ENCODE peak calls at places on chromosomes 2 and 18, in five cellular contexts. T is fibroblast of pulmonary artery, Z is WERI-Rb-1, I is osteoblast, G is AG09309. C is an unnamed sample.

GRCh38 chr2:39338502-39338901 is 94.7 kb upstream of the CDKL4 start:
- DNase-seq in Z (peak), I (no peak), T (no peak), G (no peak), C (no peak)

GRCh38 chr18:54647176-54647575 is 56.1 kb downstream of the DYNAP start:
- DNase-seq in G (no peak), I (no peak), T (peak), Z (peak), C (no peak)

GRCh38 chr2:197057946-197058345 is 131.4 kb upstream of the PGAP1 start:
- DNase-seq in Z (no peak), G (no peak), T (no peak), I (no peak), C (no peak)

GRCh38 chr18:48785091-48785614 is 165.6 kb downstream of the SMAD7 start:
- DNase-seq in T (no peak), G (no peak), Z (no peak), I (peak), C (no peak)

GRCh38 chr2:39059366-39059952 is 61.4 kb downstream of the SOS1 start:
- DNase-seq in I (peak), Z (no peak), G (peak), T (peak), C (no peak)

GRCh38 chr2:239193426-239193825 is 207.4 kb downstream of the HDAC4 start:
- DNase-seq in G (no peak), Z (no peak), T (no peak), I (peak), C (no peak)

GRCh38 chr2:197850882-197851281 is 46.5 kb downstream of the PLCL1 start:
- DNase-seq in T (peak), Z (no peak), I (no peak), G (no peak), C (no peak)

GRCh38 chr2:46431481-46432235 is 47.7 kb upstream of the TMEM247 start:
- DNase-seq in I (no peak), Z (peak), T (peak), G (peak), C (no peak)

GRCh38 chr2:11122380-11122779 is 32.9 kb upstream of the SLC66A3 start:
- DNase-seq in T (no peak), Z (no peak), I (no peak), G (no peak), C (no peak)

GRCh38 chr2:236137066-236137465 is 31.1 kb downstream of the GBX2 start:
- DNase-seq in G (no peak), Z (no peak), T (no peak), I (no peak), C (no peak)

DNA sequence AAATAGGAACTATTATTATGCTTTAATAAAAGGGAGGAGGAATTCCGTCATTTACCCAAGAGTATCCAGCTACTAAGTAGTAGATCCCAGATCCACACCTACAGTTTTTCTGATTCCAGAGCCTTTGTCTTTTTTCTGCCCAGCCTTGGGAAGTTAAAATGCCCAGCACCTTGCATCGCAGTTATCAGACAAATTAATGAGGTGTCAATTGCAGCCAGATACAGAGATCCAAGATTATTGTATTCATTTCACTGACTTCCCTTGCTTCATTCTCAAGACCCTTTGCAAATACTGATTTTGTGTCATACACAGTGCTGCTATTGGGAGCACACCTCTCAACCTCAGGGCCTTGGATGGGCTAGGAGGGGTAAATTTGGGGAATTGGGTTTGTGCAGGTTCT is 1.1 kb downstream of the IL18R1 start:
- DNase-seq in I (no peak), T (no peak), G (no peak), Z (no peak), C (no peak)
- H3K4me3 ChIP-seq in I (no peak), T (peak), G (no peak), Z (no peak), C (no peak)

GRCh38 chr18:44466997-44467396 is 213.7 kb upstream of the SETBP1 start:
- DNase-seq in Z (no peak), G (no peak), T (no peak), I (no peak), C (no peak)
- TF ChIP-seq CTCF in Z (no peak), G (no peak), T (no peak), I (no peak), C (no peak)

DNA sequence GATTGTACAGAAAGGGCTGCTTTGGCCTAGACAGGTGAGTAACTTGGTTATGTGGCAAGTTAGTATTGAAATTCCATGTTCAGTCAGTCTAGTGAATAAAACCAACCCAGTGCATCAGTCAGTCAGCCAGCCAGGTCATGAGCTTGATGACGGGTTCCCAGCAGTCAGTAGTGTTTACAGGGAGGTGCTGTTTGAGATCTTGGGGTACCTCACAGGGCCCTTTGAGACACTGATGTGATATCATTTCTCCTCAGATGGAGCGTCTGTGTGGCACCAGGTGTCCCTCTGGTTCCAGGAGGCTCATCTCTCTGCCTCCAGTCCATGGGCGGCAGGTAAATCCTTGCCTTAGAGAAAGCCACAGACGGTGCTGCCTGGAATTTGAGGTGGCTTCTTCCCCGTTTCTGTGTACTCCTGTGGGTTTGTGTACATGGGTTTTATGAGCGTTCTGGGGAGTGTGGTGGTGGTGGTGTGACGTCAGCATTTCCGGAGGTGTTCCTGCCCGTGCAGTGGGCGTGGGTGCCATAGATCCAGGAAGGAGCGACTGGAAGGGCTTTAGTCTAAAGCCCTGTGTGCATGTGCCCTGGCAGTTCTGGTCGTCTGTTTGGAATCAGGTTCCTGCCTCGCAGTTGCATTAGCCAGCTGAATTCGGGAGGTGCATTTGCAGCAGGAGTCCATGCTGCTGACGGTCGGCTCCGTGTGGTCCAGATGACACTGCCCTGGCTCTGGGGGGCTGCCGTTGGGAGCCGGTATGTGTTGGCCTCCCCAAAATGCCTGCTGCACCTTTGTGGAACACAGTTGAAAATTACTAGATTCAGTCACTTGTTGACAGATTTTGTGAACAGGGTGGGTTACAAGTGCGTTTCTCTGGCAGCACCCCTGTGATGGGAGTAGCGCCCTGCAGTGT is 2.1 kb downstream of the CTDP1 start:
- DNase-seq in I (no peak), G (no peak), T (no peak), Z (no peak), C (no peak)
- H3K4me3 ChIP-seq in I (no peak), G (no peak), T (peak), Z (no peak), C (no peak)

GRCh38 chr18:12038661-12039417 is 54.8 kb upstream of the ANKRD62 start:
- DNase-seq in Z (peak), G (no peak), T (peak), I (peak), C (no peak)
- TF ChIP-seq CTCF in Z (peak), G (peak), T (peak), I (peak), C (peak)

GRCh38 chr2:240520143-240520973 is 37.4 kb downstream of the ANKMY1 start:
- DNase-seq in Z (no peak), I (peak), T (no peak), G (no peak), C (no peak)
- H3K4me3 ChIP-seq in Z (no peak), I (peak), T (no peak), G (peak), C (peak)

C was measured in AG04449.